ENCODE peak calls at places on chromosomes 3 and 15, in six cellular contexts. O, A, X, T, B and W are unnamed samples.

GRCh38 chr3:15345608-15346137 is 13.3 kb upstream of the SH3BP5 start:
- DNase-seq in O (no peak), A (no peak), X (no peak), T (no peak), B (peak), W (no peak)

GRCh38 chr3:133466531-133467386 is 66.9 kb downstream of the BFSP2 start:
- DNase-seq in O (no peak), A (no peak), X (no peak), T (no peak), B (peak), W (no peak)

GRCh38 chr3:11238057-11238456 is 34.1 kb upstream of the ATG7 start:
- DNase-seq in O (no peak), A (peak), X (peak), T (no peak), B (no peak), W (no peak)

GRCh38 chr3:10941972-10942371 is 50.6 kb upstream of the SLC6A1 start:
- DNase-seq in O (peak), A (peak), X (no peak), T (no peak), B (peak), W (no peak)

GRCh38 chr15:87733005-87733404 is 523.5 kb downstream of the NTRK3 start:
- DNase-seq in O (no peak), A (peak), X (no peak), T (no peak), B (no peak), W (no peak)

GRCh38 chr3:183826854-183827253 is 1.5 kb upstream of the MAP6D1 start:
- DNase-seq in O (peak), A (no peak), X (no peak), T (no peak), B (no peak), W (no peak)

GRCh38 chr15:98787190-98787589 is 138.9 kb downstream of the IGF1R start:
- DNase-seq in O (no peak), A (no peak), X (no peak), T (no peak), B (no peak), W (no peak)

GRCh38 chr3:136929984-136930671 is 27.7 kb upstream of the IL20RB start:
- DNase-seq in O (no peak), A (peak), X (no peak), T (no peak), B (no peak), W (peak)

GRCh38 chr15:79849789-79850188 is 47.0 kb downstream of the MTHFS start:
- DNase-seq in O (peak), A (peak), X (no peak), T (no peak), B (peak), W (no peak)

GRCh38 chr15:81257435-81257834 is 60.8 kb downstream of the IL16 start:
- DNase-seq in O (no peak), A (no peak), X (no peak), T (no peak), B (no peak), W (no peak)

GRCh38 chr15:81088496-81088895 is 45.6 kb upstream of the CFAP161 start:
- DNase-seq in O (no peak), A (no peak), X (no peak), T (no peak), B (no peak), W (no peak)

GRCh38 chr3:70899816-70900215 is 587.4 kb upstream of the MDFIC2 start:
- DNase-seq in O (no peak), A (no peak), X (no peak), T (no peak), B (no peak), W (no peak)

GRCh38 chr3:170700054-170700404 is 114.2 kb upstream of the SLC7A14 start:
- DNase-seq in O (no peak), A (no peak), X (no peak), T (no peak), B (no peak), W (no peak)

GRCh38 chr15:28093761-28094535 is 5.2 kb downstream of the OCA2 start:
- DNase-seq in O (no peak), A (no peak), X (no peak), T (no peak), B (no peak), W (no peak)

GRCh38 chr3:111481551-111481950 is 60.4 kb upstream of the CD96 start:
- DNase-seq in O (no peak), A (no peak), X (no peak), T (no peak), B (no peak), W (no peak)

GRCh38 chr3:60086811-60087210 is 1037.0 kb upstream of the CFAP20DC start:
- DNase-seq in O (no peak), A (peak), X (no peak), T (no peak), B (no peak), W (peak)

GRCh38 chr3:53753518-53754183 is 92.6 kb downstream of the CHDH start:
- DNase-seq in O (no peak), A (no peak), X (no peak), T (no peak), B (no peak), W (no peak)

GRCh38 chr3:128681277-128681829 is 30.7 kb upstream of the RPN1 start:
- DNase-seq in O (no peak), A (no peak), X (peak), T (no peak), B (no peak), W (no peak)

GRCh38 chr3:170802164-170803151 is 67.5 kb downstream of the RPL22L1 start:
- DNase-seq in O (no peak), A (peak), X (peak), T (no peak), B (no peak), W (no peak)

GRCh38 chr3:97713634-97714033 is 50.9 kb upstream of the ARL6 start:
- DNase-seq in O (no peak), A (no peak), X (no peak), T (no peak), B (no peak), W (no peak)

GRCh38 chr3:107249132-107249531 is 128.1 kb upstream of the CCDC54 start:
- DNase-seq in O (no peak), A (no peak), X (no peak), T (no peak), B (no peak), W (no peak)

GRCh38 chr15:84570164-84570692 is 30.6 kb upstream of the ZSCAN2 start:
- DNase-seq in O (peak), A (peak), X (no peak), T (peak), B (peak), W (no peak)

GRCh38 chr3:12829886-12830784 is 11.2 kb downstream of the RPL32 start:
- DNase-seq in O (peak), A (no peak), X (no peak), T (no peak), B (no peak), W (no peak)

GRCh38 chr15:64622410-64623260 is 152.8 kb downstream of the RBPMS2 start:
- DNase-seq in O (no peak), A (no peak), X (no peak), T (no peak), B (no peak), W (no peak)

GRCh38 chr3:147191795-147192385 is 214.5 kb downstream of the ZIC4 start:
- DNase-seq in O (peak), A (peak), X (peak), T (no peak), B (peak), W (peak)

GRCh38 chr3:29690954-29691353 is 410.1 kb downstream of the RBMS3 start:
- DNase-seq in O (no peak), A (no peak), X (no peak), T (no peak), B (no peak), W (no peak)

GRCh38 chr15:61112231-61112630 is 116.9 kb downstream of the RORA start:
- DNase-seq in O (peak), A (no peak), X (no peak), T (no peak), B (no peak), W (no peak)

GRCh38 chr3:69850849-69851248 is 111.6 kb downstream of the MITF start:
- DNase-seq in O (no peak), A (no peak), X (no peak), T (no peak), B (no peak), W (no peak)

GRCh38 chr3:159911011-159911663 is 77.5 kb upstream of the IL12A start:
- DNase-seq in O (no peak), A (no peak), X (no peak), T (no peak), B (peak), W (no peak)

GRCh38 chr3:73848173-73848751 is 223.5 kb upstream of the PDZRN3 start:
- DNase-seq in O (no peak), A (peak), X (no peak), T (no peak), B (peak), W (peak)

GRCh38 chr3:101829066-101829830 is 20.1 kb upstream of the NFKBIZ start:
- DNase-seq in O (no peak), A (peak), X (no peak), T (no peak), B (peak), W (no peak)